ENCODE peak calls at places on chromosomes 12 and 14, in eight cellular contexts. D is PC-3; S is endothelial cell of umbilical vein; B is fibroblast of mammary gland; Q is mesendoderm; A is naive thymus-derived CD4-positive, alpha-beta T cell; H is body of pancreas; G is left lung. V is an unnamed sample.

GRCh38 chr12:51833446-51834227 is 14.9 kb downstream of the FIGNL2 start:
- DNase-seq in D (no peak), S (no peak), B (no peak), Q (no peak), A (no peak), H (no peak), G (no peak), V (no peak)

GRCh38 chr12:65822732-65823480 is 1.4 kb upstream of the HMGA2 start:
- DNase-seq in D (peak; percentile 82), S (peak; percentile 57), B (peak; percentile 75), Q (peak; percentile 96), A (no peak), H (no peak), G (no peak), V (peak; percentile 49)

GRCh38 chr12:66409195-66409871 is 107.0 kb downstream of the HELB start:
- DNase-seq in D (peak; percentile 59), S (peak; percentile 69), B (peak; percentile 81), Q (peak; percentile 81), A (peak; percentile 58), H (no peak), G (no peak), V (peak; percentile 36)

GRCh38 chr12:51430196-51430895 is 5.7 kb downstream of the SLC4A8 start:
- DNase-seq in D (peak; percentile 83), S (no peak), B (no peak), Q (no peak), A (no peak), H (peak; percentile 25), G (no peak), V (no peak)

GRCh38 chr14:54675236-54676125 is 108.6 kb downstream of the SAMD4A start:
- DNase-seq in D (no peak), S (no peak), B (no peak), Q (no peak), A (no peak), H (no peak), G (no peak), V (no peak)

GRCh38 chr14:35113308-35113950 is 8.4 kb downstream of the PPP2R3C start:
- DNase-seq in D (no peak), S (no peak), B (no peak), Q (peak; percentile 85), A (no peak), H (no peak), G (no peak), V (no peak)

GRCh38 chr14:75147423-75148071 is 20.7 kb upstream of the NEK9 start:
- DNase-seq in D (no peak), S (peak; percentile 66), B (peak; percentile 85), Q (peak; percentile 98), A (no peak), H (peak; percentile 67), G (peak; percentile 83), V (peak; percentile 56)

GRCh38 chr14:49970474-49971147 is 77.7 kb downstream of the ARF6 start:
- DNase-seq in D (no peak), S (peak; percentile 82), B (peak; percentile 74), Q (no peak), A (no peak), H (no peak), G (no peak), V (peak; percentile 36)

GRCh38 chr12:21354641-21355040 is 18.1 kb upstream of the IAPP start:
- DNase-seq in D (no peak), S (no peak), B (no peak), Q (no peak), A (no peak), H (no peak), G (no peak), V (no peak)

GRCh38 chr12:124687695-124688301 is 120.4 kb upstream of the NCOR2 start:
- DNase-seq in D (no peak), S (peak; percentile 58), B (no peak), Q (no peak), A (peak; percentile 17), H (no peak), G (no peak), V (no peak)

GRCh38 chr14:68797180-68797670 is 4.4 kb upstream of the ZFP36L1 start:
- DNase-seq in D (no peak), S (no peak), B (no peak), Q (peak; percentile 89), A (no peak), H (peak; percentile 10), G (no peak), V (no peak)

GRCh38 chr14:65866906-65867305 is 454.4 kb downstream of the FUT8 start:
- DNase-seq in D (no peak), S (no peak), B (peak; percentile 22), Q (no peak), A (no peak), H (no peak), G (no peak), V (no peak)

GRCh38 chr12:97038859-97039258 is 131.8 kb downstream of the NEDD1 start:
- DNase-seq in D (peak; percentile 21), S (no peak), B (no peak), Q (no peak), A (no peak), H (no peak), G (no peak), V (no peak)

GRCh38 chr14:97218713-97219355 is 421.7 kb downstream of the VRK1 start:
- DNase-seq in D (no peak), S (no peak), B (no peak), Q (peak; percentile 78), A (peak; percentile 18), H (no peak), G (no peak), V (no peak)

GRCh38 chr14:21023174-21023573 is 1.7 kb downstream of the NDRG2 start:
- DNase-seq in D (no peak), S (no peak), B (no peak), Q (no peak), A (no peak), H (no peak), G (no peak), V (no peak)

GRCh38 chr14:21018286-21018685 is 6.6 kb downstream of the NDRG2 start:
- DNase-seq in D (no peak), S (no peak), B (no peak), Q (no peak), A (no peak), H (no peak), G (no peak), V (no peak)

GRCh38 chr14:21019377-21019776 is 5.5 kb downstream of the NDRG2 start:
- DNase-seq in D (no peak), S (no peak), B (no peak), Q (no peak), A (no peak), H (no peak), G (no peak), V (no peak)

GRCh38 chr14:21022686-21023085 is 2.2 kb downstream of the NDRG2 start:
- DNase-seq in D (no peak), S (no peak), B (no peak), Q (no peak), A (no peak), H (no peak), G (no peak), V (no peak)

GRCh38 chr14:21020977-21021545 is 3.8 kb downstream of the NDRG2 start:
- DNase-seq in D (no peak), S (no peak), B (no peak), Q (no peak), A (no peak), H (no peak), G (no peak), V (no peak)
- H3K4me3 ChIP-seq in D (no peak overlapping the region), S (no peak overlapping the region), B (no peak overlapping the region), Q (no peak overlapping the region), A (no peak overlapping the region), H (no peak overlapping the region), G (no peak overlapping the region), V (no peak overlapping the region)

GRCh38 chr12:49296836-49297694 is 2.1 kb downstream of the PRPH start:
- DNase-seq in D (peak; percentile 79), S (no peak), B (no peak), Q (peak; percentile 82), A (peak; percentile 40), H (peak; percentile 51), G (peak; percentile 52), V (no peak)
- H3K4me3 ChIP-seq in D (peak overlapping the region; percentile 68), S (no peak overlapping the region), B (no peak overlapping the region), Q (no peak overlapping the region), A (peak overlapping the region; percentile 36), H (no peak overlapping the region), G (no peak overlapping the region), V (peak overlapping the region; percentile 7)

DNA sequence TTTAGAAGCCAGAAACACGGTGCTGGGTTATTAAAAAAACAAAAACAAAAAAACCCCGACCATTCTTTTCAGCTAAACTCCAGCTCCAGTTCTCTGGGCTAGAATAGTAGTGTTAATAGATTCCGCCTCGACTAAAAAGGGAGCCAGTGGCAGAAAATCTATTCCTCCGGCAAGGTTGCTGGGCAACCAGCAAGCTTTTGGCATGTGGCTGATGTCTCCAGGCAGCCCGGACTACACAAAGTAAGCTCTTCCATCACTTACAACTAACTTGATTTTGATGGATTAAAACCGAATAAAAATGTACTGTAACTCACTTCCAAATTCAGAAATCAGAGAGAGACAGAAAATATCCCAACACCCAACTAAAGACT is 126.4 kb upstream of the FOXN3 start:
- DNase-seq in D (no peak), S (no peak), B (no peak), Q (no peak), A (no peak), H (peak; percentile 61), G (no peak), V (no peak)
- H3K4me3 ChIP-seq in D (no peak overlapping the region), S (no peak overlapping the region), B (no peak overlapping the region), Q (no peak overlapping the region), A (no peak overlapping the region), H (no peak overlapping the region), G (no peak overlapping the region), V (no peak overlapping the region)

GRCh38 chr12:109461049-109461845 is 15.9 kb downstream of the KCTD10 start:
- DNase-seq in D (peak; percentile 53), S (peak; percentile 64), B (peak; percentile 64), Q (peak; percentile 51), A (no peak), H (no peak), G (peak; percentile 75), V (no peak)

GRCh38 chr12:109462868-109463692 is 14.0 kb downstream of the KCTD10 start:
- DNase-seq in D (peak; percentile 94), S (peak; percentile 92), B (peak; percentile 97), Q (peak; percentile 74), A (peak; percentile 43), H (peak; percentile 53), G (peak; percentile 81), V (peak; percentile 93)

GRCh38 chr12:109461846-109462766 is 15.0 kb downstream of the KCTD10 start:
- DNase-seq in D (peak; percentile 94), S (peak; percentile 68), B (peak; percentile 96), Q (peak; percentile 50), A (no peak), H (peak; percentile 36), G (peak; percentile 88), V (peak; percentile 90)

GRCh38 chr12:109464642-109465351 is 12.3 kb downstream of the KCTD10 start:
- DNase-seq in D (no peak), S (peak; percentile 36), B (peak; percentile 45), Q (no peak), A (no peak), H (no peak), G (no peak), V (no peak)

DNA sequence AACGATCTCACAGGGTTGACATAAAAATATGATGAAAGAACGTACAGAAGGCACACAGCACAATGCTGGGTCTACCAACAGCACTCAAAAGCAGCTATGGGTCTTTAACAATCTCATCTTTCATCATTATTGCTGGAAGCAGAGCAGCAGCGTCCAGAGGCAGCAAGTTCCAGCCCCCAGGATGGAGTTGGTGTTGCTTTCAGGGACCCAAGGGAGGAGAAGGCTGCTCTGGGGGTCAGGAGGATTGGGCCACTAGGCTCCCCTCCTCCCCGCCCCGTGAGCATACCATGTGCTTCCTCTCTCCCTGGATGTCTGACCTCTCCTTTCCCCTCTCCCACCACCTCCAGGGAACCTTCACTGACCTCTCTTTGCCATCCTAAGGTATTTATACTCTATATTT is 13.3 kb downstream of the KCTD10 start:
- DNase-seq in D (no peak), S (no peak), B (peak; percentile 26), Q (no peak), A (no peak), H (no peak), G (no peak), V (no peak)
- H3K4me3 ChIP-seq in D (peak overlapping the region; percentile 46), S (no peak overlapping the region), B (peak overlapping the region; percentile 37), Q (no peak overlapping the region), A (no peak overlapping the region), H (no peak overlapping the region), G (no peak overlapping the region), V (peak overlapping the region; percentile 27)